ENCODE peak calls at places on chromosomes 11 and 22, in six cellular contexts. J, D, U, Z, L and K are unnamed samples.

GRCh38 chr11:91587131-91587530 is 637.5 kb upstream of the FAT3 start:
- DNase-seq in J (no peak), D (no peak), U (no peak), Z (no peak), L (no peak), K (no peak)

GRCh38 chr11:1771700-1772099 is 8.0 kb upstream of the CTSD start:
- DNase-seq in J (no peak), D (peak; percentile 44), U (no peak), Z (no peak), L (peak; percentile 89), K (peak; percentile 62)

GRCh38 chr11:34223021-34223813 is 117.8 kb downstream of the NAT10 start:
- DNase-seq in J (peak; percentile 51), D (peak; percentile 35), U (no peak), Z (no peak), L (peak; percentile 76), K (peak; percentile 87)

GRCh38 chr22:39612811-39613548 is 42.4 kb downstream of the CACNA1I start:
- DNase-seq in J (no peak), D (no peak), U (no peak), Z (no peak), L (no peak), K (no peak)

GRCh38 chr11:70078796-70079616 is 889 bp downstream of the ANO1 start:
- DNase-seq in J (no peak), D (no peak), U (peak; percentile 54), Z (no peak), L (no peak), K (no peak)

GRCh38 chr11:109073032-109073822 is 348.8 kb upstream of the C11orf87 start:
- DNase-seq in J (no peak), D (no peak), U (no peak), Z (no peak), L (no peak), K (no peak)

GRCh38 chr11:117057317-117057716 is 40.9 kb downstream of the SIK3 start:
- DNase-seq in J (no peak), D (no peak), U (no peak), Z (no peak), L (no peak), K (no peak)

GRCh38 chr11:11621881-11622706 is at the start of gene GALNT18:
- DNase-seq in J (peak; percentile 94), D (peak; percentile 97), U (peak; percentile 87), Z (peak; percentile 92), L (peak; percentile 94), K (peak; percentile 90)

GRCh38 chr11:86212212-86212611 is 32.3 kb upstream of the EED start:
- DNase-seq in J (no peak), D (no peak), U (no peak), Z (no peak), L (no peak), K (peak; percentile 21)

GRCh38 chr11:44565746-44566558 is 489 bp downstream of the CD82 start:
- DNase-seq in J (no peak), D (peak; percentile 30), U (no peak), Z (no peak), L (no peak), K (no peak)

GRCh38 chr11:12150831-12151382 is 40.5 kb downstream of the MICAL2 start:
- DNase-seq in J (peak; percentile 38), D (no peak), U (no peak), Z (no peak), L (peak; percentile 97), K (peak; percentile 93)

GRCh38 chr22:41768420-41768819 is 32.1 kb upstream of the CCDC134 start:
- DNase-seq in J (no peak), D (peak; percentile 46), U (no peak), Z (no peak), L (peak; percentile 33), K (peak; percentile 34)

GRCh38 chr11:126080206-126080941 is 17.7 kb upstream of the CDON start:
- DNase-seq in J (no peak), D (peak; percentile 69), U (no peak), Z (no peak), L (no peak), K (no peak)

GRCh38 chr11:32489464-32489863 is 54.1 kb upstream of the WT1 start:
- DNase-seq in J (no peak), D (peak; percentile 48), U (no peak), Z (no peak), L (no peak), K (no peak)

GRCh38 chr22:42856179-42856864 is 751 bp downstream of the ARFGAP3 start:
- DNase-seq in J (peak; percentile 69), D (peak; percentile 41), U (peak; percentile 72), Z (peak; percentile 15), L (peak; percentile 72), K (peak; percentile 22)

GRCh38 chr22:45911601-45912271 is 65.2 kb downstream of the WNT7B start:
- DNase-seq in J (no peak), D (no peak), U (no peak), Z (no peak), L (no peak), K (no peak)

GRCh38 chr22:43313497-43314474 is 29.4 kb downstream of the SCUBE1 start:
- DNase-seq in J (peak; percentile 38), D (peak; percentile 24), U (no peak), Z (no peak), L (peak; percentile 26), K (no peak)

GRCh38 chr11:48052183-48053040 is 72.1 kb downstream of the PTPRJ start:
- DNase-seq in J (peak; percentile 81), D (peak; percentile 90), U (peak; percentile 57), Z (no peak), L (peak; percentile 65), K (peak; percentile 85)

GRCh38 chr11:19777342-19778102 is 64.9 kb downstream of the NAV2 start:
- DNase-seq in J (peak; percentile 46), D (peak; percentile 76), U (no peak), Z (no peak), L (peak; percentile 61), K (peak; percentile 84)

GRCh38 chr11:115199501-115199900 is 304.7 kb downstream of the CADM1 start:
- DNase-seq in J (no peak), D (no peak), U (no peak), Z (no peak), L (peak; percentile 51), K (peak; percentile 59)

GRCh38 chr11:20035701-20036601 is 124.3 kb downstream of the DBX1 start:
- DNase-seq in J (no peak), D (no peak), U (no peak), Z (no peak), L (peak; percentile 94), K (peak; percentile 99)

GRCh38 chr22:31333648-31334047 is 12.5 kb downstream of the PATZ1 start:
- DNase-seq in J (no peak), D (no peak), U (no peak), Z (no peak), L (no peak), K (no peak)

GRCh38 chr11:67242548-67242947 is 23.7 kb upstream of the GRK2 start:
- DNase-seq in J (no peak), D (no peak), U (no peak), Z (no peak), L (no peak), K (no peak)

GRCh38 chr11:67240575-67241389 is 25.5 kb upstream of the GRK2 start:
- DNase-seq in J (peak; percentile 72), D (peak; percentile 92), U (no peak), Z (no peak), L (peak; percentile 93), K (peak; percentile 75)

GRCh38 chr11:67238894-67239794 is 27.1 kb upstream of the GRK2 start:
- DNase-seq in J (peak; percentile 41), D (peak; percentile 27), U (no peak), Z (no peak), L (peak; percentile 45), K (peak; percentile 26)

GRCh38 chr11:67237574-67237973 is 28.7 kb upstream of the GRK2 start:
- DNase-seq in J (no peak), D (no peak), U (no peak), Z (no peak), L (no peak), K (no peak)

GRCh38 chr11:67239795-67240574 is 26.3 kb upstream of the GRK2 start:
- DNase-seq in J (peak; percentile 99), D (peak; percentile 100), U (peak; percentile 91), Z (peak; percentile 96), L (peak; percentile 99), K (peak; percentile 99)
- H3K18ac ChIP-seq in J (peak overlapping the region; percentile 79), D (peak overlapping the region; percentile 80), U (peak overlapping the region; percentile 89), Z (peak overlapping the region; percentile 89), L (peak overlapping the region; percentile 70), K (peak overlapping the region; percentile 55)

DNA sequence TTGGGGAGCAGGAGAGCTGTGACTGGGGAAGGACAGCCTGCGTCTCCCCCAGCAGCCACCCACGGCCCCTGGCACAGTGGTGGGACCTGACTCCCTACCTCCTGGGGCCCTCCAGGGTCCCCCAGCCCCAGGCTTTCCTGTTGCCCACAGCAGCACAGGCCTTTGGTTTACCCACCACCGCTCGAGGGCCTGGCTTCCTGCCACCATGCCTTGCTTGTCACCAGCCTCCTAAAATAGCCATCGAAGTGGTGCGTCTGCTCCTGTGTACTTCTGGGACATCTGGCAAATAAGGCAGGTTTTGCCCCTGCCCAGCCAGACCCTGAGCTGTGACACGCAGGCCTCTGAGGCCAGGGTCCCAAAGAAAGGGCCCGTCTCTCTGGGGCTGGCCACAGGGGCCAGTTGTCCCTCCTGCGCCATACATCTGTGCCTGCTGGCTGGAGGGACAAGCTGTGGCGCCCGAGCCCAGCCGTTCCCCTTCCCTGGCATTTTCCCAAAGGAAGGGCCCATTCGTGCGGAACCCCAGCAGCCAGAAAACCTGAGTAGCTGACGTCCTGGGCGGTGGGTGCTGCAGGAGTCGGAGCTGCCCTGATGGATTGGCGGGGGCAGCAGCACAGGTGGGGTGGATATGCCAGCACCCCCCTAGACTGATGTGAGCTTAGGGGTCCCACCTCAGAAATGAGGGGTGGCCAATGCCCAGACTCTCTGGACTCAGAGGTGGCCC is 14.6 kb downstream of the PHLDA2 start:
- DNase-seq in J (no peak), D (no peak), U (no peak), Z (no peak), L (no peak), K (no peak)
- H3K4me3 ChIP-seq in J (no peak overlapping the region), D (no peak overlapping the region), U (no peak overlapping the region), Z (no peak overlapping the region), L (no peak overlapping the region), K (no peak overlapping the region)

DNA sequence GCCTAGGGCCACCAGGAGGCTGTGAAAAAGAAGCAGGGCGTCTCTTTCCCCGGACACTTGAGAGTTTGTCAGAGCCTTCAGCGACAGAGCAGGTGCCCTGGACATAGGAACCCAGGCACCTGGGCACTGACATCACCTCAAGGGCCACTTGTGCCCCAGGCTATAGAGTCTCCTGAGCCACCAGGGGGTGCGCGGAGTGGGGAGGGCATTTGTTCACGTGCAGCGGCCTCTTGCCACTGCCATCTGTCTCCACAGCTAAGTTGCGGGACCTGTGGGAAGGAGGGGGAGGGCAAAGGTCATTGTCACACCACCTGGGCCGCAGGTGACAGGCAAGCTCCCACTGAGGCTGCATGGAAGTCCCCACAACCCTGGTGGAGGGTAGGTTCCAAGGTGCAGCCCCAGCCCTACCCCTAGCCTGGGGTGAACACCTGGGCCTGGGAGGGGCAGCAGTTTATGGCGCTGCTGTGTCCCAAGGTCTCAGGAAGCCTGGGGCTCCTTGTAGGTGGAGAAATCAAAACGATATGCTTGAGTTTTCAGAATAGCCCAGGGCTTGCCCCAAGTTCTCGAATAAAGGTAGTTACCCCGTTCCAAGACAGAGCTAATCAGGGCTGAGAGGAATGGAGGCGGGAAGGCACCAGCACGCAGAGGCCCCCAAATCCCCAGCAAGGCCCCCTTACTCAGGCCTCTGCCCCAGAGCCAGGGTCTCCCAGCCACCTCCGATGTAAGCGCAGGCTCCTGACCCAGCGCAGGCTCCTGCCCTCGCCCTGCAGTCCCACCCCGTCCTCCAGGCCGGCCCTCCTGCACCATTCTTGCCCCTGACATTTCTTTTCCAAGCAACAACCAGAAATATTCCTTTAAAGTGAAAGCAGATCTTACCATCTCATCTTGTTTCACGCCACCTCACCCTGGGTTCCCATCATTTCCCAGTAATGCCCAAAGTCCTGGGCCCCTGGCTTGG is 79.3 kb downstream of the PIWIL3 start:
- DNase-seq in J (no peak), D (no peak), U (no peak), Z (no peak), L (no peak), K (no peak)
- H3K18ac ChIP-seq in J (no peak overlapping the region), D (peak overlapping the region; percentile 24), U (peak overlapping the region; percentile 86), Z (peak overlapping the region; percentile 52), L (peak overlapping the region; percentile 31), K (peak overlapping the region; percentile 47)

GRCh38 chr11:15124528-15124927 is 9.8 kb downstream of the INSC start:
- DNase-seq in J (no peak), D (no peak), U (no peak), Z (no peak), L (no peak), K (no peak)
- H3K4me3 ChIP-seq in J (no peak overlapping the region), D (no peak overlapping the region), U (no peak overlapping the region), Z (no peak overlapping the region), L (no peak overlapping the region), K (no peak overlapping the region)